ENCODE peak calls at places on chromosomes 5 and 9, in nine cellular contexts. T is CD8-positive, alpha-beta memory T cell; B is MCF 10A; J is KBM-7; C is dorsolateral prefrontal cortex; H is GM04504; M is nephron progenitor cell; V is CD8-positive, alpha-beta T cell; R is cardiac fibroblast. X is an unnamed sample.

GRCh38 chr5:178785999-178786398 is 55.5 kb upstream of the ZNF354A start:
- DNase-seq in H (peak), R (peak), C (no peak), J (no peak), T (no peak), M (no peak), V (no peak), B (peak), X (peak)

GRCh38 chr9:17246770-17247169 is 111.9 kb downstream of the CNTLN start:
- DNase-seq in V (no peak), C (no peak), M (no peak), T (no peak), R (no peak), B (no peak), J (no peak), H (no peak), X (no peak)

GRCh38 chr5:141513627-141514329 is 24.9 kb downstream of the PCDHGC5 start:
- DNase-seq in V (peak), T (no peak), B (peak), M (peak), R (peak), H (peak), J (peak), C (peak), X (peak)

GRCh38 chr5:133708451-133708850 is 96.1 kb upstream of the FSTL4 start:
- DNase-seq in T (no peak), B (no peak), V (peak), R (no peak), M (peak), J (no peak), C (no peak), H (no peak), X (no peak)

GRCh38 chr5:98774192-98775046 is 956 bp downstream of the RGMB start:
- DNase-seq in V (peak), J (peak), B (peak), H (no peak), T (peak), R (peak), M (peak), C (peak), X (peak)

GRCh38 chr5:7015586-7016256 is 302.5 kb downstream of the TENT4A start:
- DNase-seq in T (no peak), R (no peak), H (no peak), C (no peak), B (no peak), M (peak), V (no peak), J (peak), X (no peak)

GRCh38 chr5:133232011-133232410 is 180.2 kb downstream of the HSPA4 start:
- DNase-seq in T (no peak), V (no peak), M (no peak), J (no peak), R (no peak), B (peak), H (no peak), C (no peak), X (no peak)

GRCh38 chr9:134410078-134410834 is 84.0 kb downstream of the RXRA start:
- DNase-seq in V (no peak), C (no peak), H (no peak), B (no peak), R (no peak), T (no peak), M (no peak), J (no peak), X (peak)

GRCh38 chr5:174317261-174317894 is 271.9 kb downstream of the NSG2 start:
- DNase-seq in R (peak), C (no peak), B (peak), J (peak), H (peak), V (no peak), M (peak), T (no peak), X (peak)

GRCh38 chr5:115069087-115069968 is 100.4 kb downstream of the TRIM36 start:
- DNase-seq in M (peak), B (peak), J (peak), R (peak), H (peak), V (no peak), T (no peak), C (no peak), X (peak)

GRCh38 chr5:116084231-116084630 is 594 bp upstream of the COMMD10 start:
- DNase-seq in C (no peak), R (peak), H (no peak), B (peak), M (peak), T (peak), V (peak), J (peak), X (peak)

GRCh38 chr5:68242743-68243142 is 27.2 kb downstream of the PIK3R1 start:
- DNase-seq in T (no peak), B (no peak), M (no peak), V (no peak), C (no peak), R (peak), H (no peak), J (no peak), X (peak)

GRCh38 chr5:116524505-116524904 is 50.1 kb downstream of the SEMA6A start:
- DNase-seq in J (no peak), C (no peak), T (no peak), M (no peak), B (no peak), V (no peak), H (no peak), R (no peak), X (no peak)

GRCh38 chr5:105978011-105978410 is 1692.7 kb downstream of the EFNA5 start:
- DNase-seq in J (no peak), B (no peak), R (no peak), T (no peak), M (no peak), C (no peak), H (no peak), V (no peak), X (no peak)